ENCODE peak calls at places on chromosomes 3 and 15, in six cellular contexts. P is bronchial epithelial cell, X is GM06990, M is NB4, K is endodermal cell, E is breast epithelium. G is an unnamed sample.
A peak's percentile ranks its signal among the peaks of the same experiment; 100 is the strongest.

GRCh38 chr3:57959407-57960173 is 48.6 kb upstream of the FLNB start:
- DNase-seq in P (peak; percentile 86), X (peak; percentile 48), K (no peak), E (no peak), M (peak; percentile 74), G (no peak)

GRCh38 chr3:16509721-16510619 is 3.5 kb downstream of the RFTN1 start:
- DNase-seq in E (no peak), K (no peak), M (no peak), X (peak; percentile 67), P (no peak), G (peak; percentile 90)

GRCh38 chr3:106068386-106068785 is 199.6 kb upstream of the CBLB start:
- DNase-seq in X (no peak), K (no peak), P (no peak), E (no peak), M (no peak), G (no peak)

GRCh38 chr15:39133201-39133600 is 447.7 kb upstream of the THBS1 start:
- DNase-seq in E (no peak), P (peak; percentile 86), X (no peak), K (no peak), M (no peak), G (no peak)

GRCh38 chr15:73139416-73140082 is 87.3 kb downstream of the NEO1 start:
- DNase-seq in X (no peak), P (no peak), K (no peak), M (no peak), E (no peak), G (no peak)

GRCh38 chr3:39220551-39221530 is 28.4 kb upstream of the XIRP1 start:
- DNase-seq in E (no peak), P (no peak), X (no peak), K (no peak), M (peak; percentile 64), G (peak; percentile 57)

GRCh38 chr3:27713435-27713880 is 8.7 kb downstream of the EOMES start:
- DNase-seq in X (no peak), E (no peak), P (no peak), M (no peak), K (peak; percentile 91), G (no peak)

GRCh38 chr15:39171944-39172368 is 408.9 kb upstream of the THBS1 start:
- DNase-seq in E (peak; percentile 69), X (no peak), K (peak; percentile 90), P (peak; percentile 98), M (peak; percentile 78), G (peak; percentile 45)

GRCh38 chr15:66765478-66766281 is 63.6 kb downstream of the SMAD6 start:
- DNase-seq in E (peak; percentile 93), M (peak; percentile 82), K (no peak), X (no peak), P (peak; percentile 61), G (peak; percentile 73)

GRCh38 chr3:3662610-3663009 is 136.6 kb upstream of the LRRN1 start:
- DNase-seq in M (no peak), E (no peak), K (no peak), P (peak; percentile 86), X (no peak), G (no peak)

GRCh38 chr3:141486416-141486734 is 452 bp upstream of the RASA2 start:
- DNase-seq in X (no peak), E (no peak), M (no peak), K (no peak), P (peak; percentile 61), G (no peak)

GRCh38 chr3:64571982-64572381 is 115.8 kb downstream of the ADAMTS9 start:
- DNase-seq in E (no peak), K (no peak), P (no peak), X (no peak), M (no peak), G (no peak)

GRCh38 chr3:81910244-81910852 is 148.9 kb upstream of the GBE1 start:
- DNase-seq in E (no peak), X (no peak), K (no peak), P (peak; percentile 29), M (peak; percentile 55), G (peak; percentile 42)

GRCh38 chr15:32651229-32651837 is 9.8 kb downstream of the SCG5 start:
- DNase-seq in K (peak; percentile 92), M (peak; percentile 61), X (no peak), E (no peak), P (peak; percentile 69), G (peak; percentile 72)

GRCh38 chr3:127417709-127418559 is 130.1 kb upstream of the PRR20G start:
- DNase-seq in E (no peak), M (no peak), K (peak; percentile 39), X (no peak), P (no peak), G (no peak)

GRCh38 chr3:13365390-13366379 is 54.4 kb downstream of the NUP210 start:
- DNase-seq in M (no peak), K (peak; percentile 57), X (no peak), P (no peak), E (no peak), G (no peak)

GRCh38 chr3:5264896-5265770 is 77.6 kb downstream of the EDEM1 start:
- DNase-seq in K (peak; percentile 18), E (no peak), P (no peak), X (no peak), M (no peak), G (no peak)

GRCh38 chr3:463793-464192 is 267.2 kb downstream of the CHL1 start:
- DNase-seq in X (peak; percentile 13), K (no peak), P (no peak), E (no peak), M (no peak), G (peak; percentile 91)

GRCh38 chr3:45224824-45225464 is 1.1 kb downstream of the TMEM158 start:
- DNase-seq in E (peak; percentile 44), M (peak; percentile 84), P (no peak), X (peak; percentile 26), K (peak; percentile 95), G (peak; percentile 50)

GRCh38 chr3:194270627-194271458 is 80.3 kb downstream of the CPN2 start:
- DNase-seq in P (no peak), K (peak; percentile 70), M (peak; percentile 21), X (no peak), E (peak; percentile 93), G (no peak)

GRCh38 chr15:43886558-43886957 is 59.8 kb downstream of the WDR76 start:
- DNase-seq in M (no peak), X (no peak), P (no peak), K (no peak), E (no peak), G (no peak)

GRCh38 chr3:8990266-8991215 is 27.3 kb upstream of the RAD18 start:
- DNase-seq in X (no peak), K (no peak), E (no peak), P (no peak), M (no peak), G (no peak)
- TF ChIP-seq CTCF in X (no peak), K (no peak), E (no peak), P (no peak), M (no peak), G (no peak)

GRCh38 chr3:42745291-42745745 is 27.7 kb downstream of the CCDC13 start:
- DNase-seq in P (no peak), X (no peak), E (no peak), M (no peak), K (peak; percentile 21), G (no peak)

GRCh38 chr3:42749025-42749752 is 23.9 kb downstream of the CCDC13 start:
- DNase-seq in K (peak; percentile 38), E (no peak), X (no peak), P (no peak), M (no peak), G (no peak)

GRCh38 chr3:42747581-42747980 is 25.5 kb downstream of the CCDC13 start:
- DNase-seq in P (peak; percentile 14), M (no peak), X (no peak), E (no peak), K (peak; percentile 27), G (no peak)

GRCh38 chr3:42745776-42746454 is 27.1 kb downstream of the CCDC13 start:
- DNase-seq in M (no peak), X (no peak), E (peak; percentile 11), P (no peak), K (peak; percentile 60), G (no peak)

DNA sequence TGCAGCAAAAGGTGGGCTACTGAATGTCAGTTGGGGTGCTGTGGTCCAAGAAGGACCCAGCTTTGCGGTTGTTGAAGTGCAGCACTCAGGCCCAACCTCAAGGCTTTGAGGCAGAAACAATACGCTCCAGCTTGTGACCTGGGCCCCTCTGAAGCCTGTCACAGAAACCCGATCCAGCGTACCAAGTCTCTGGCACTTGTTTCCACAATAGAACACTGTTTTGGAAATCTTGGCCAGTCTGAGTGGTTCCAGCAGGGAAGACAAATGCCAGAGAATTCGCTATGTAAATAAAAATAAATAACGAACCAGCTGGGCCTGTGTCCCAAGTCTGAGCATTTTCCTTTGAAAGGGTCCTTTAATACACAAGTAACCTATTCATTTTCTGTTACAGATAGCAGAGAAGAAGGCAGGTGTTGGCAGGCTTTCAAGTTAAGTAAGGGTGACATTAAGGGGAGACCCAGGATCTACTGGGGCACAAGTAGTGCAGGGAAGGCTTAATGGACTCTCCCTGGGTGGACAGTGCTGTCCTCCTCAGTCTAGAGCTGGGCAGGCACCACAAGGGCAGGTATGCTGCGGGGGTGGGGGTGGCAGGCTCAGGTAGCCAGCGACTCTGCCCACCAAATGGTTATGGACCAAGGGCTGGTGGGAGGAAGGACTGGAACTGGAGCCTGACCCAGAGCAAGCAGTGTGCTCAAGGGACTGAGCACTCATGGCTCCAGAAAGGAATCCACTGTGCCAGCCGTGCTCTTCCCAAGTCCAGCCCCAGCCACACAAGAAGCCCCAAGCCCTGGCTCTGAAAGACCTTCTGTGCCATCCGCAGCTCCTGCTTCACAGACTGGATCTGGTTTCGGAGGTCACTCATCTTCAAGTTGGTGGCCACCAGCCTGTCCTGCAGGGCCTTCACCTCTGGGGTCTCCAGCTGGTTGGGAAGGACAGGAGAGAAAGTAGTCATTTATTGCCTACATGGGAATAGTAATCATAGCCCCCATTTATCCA is 26.3 kb downstream of the CCDC13 start:
- DNase-seq in K (peak; percentile 43), X (no peak), M (no peak), E (no peak), P (no peak), G (no peak)
- H3K4me3 ChIP-seq in K (no peak overlapping the region), X (no peak overlapping the region), M (no peak overlapping the region), E (no peak overlapping the region), P (no peak overlapping the region), G (no peak overlapping the region)

DNA sequence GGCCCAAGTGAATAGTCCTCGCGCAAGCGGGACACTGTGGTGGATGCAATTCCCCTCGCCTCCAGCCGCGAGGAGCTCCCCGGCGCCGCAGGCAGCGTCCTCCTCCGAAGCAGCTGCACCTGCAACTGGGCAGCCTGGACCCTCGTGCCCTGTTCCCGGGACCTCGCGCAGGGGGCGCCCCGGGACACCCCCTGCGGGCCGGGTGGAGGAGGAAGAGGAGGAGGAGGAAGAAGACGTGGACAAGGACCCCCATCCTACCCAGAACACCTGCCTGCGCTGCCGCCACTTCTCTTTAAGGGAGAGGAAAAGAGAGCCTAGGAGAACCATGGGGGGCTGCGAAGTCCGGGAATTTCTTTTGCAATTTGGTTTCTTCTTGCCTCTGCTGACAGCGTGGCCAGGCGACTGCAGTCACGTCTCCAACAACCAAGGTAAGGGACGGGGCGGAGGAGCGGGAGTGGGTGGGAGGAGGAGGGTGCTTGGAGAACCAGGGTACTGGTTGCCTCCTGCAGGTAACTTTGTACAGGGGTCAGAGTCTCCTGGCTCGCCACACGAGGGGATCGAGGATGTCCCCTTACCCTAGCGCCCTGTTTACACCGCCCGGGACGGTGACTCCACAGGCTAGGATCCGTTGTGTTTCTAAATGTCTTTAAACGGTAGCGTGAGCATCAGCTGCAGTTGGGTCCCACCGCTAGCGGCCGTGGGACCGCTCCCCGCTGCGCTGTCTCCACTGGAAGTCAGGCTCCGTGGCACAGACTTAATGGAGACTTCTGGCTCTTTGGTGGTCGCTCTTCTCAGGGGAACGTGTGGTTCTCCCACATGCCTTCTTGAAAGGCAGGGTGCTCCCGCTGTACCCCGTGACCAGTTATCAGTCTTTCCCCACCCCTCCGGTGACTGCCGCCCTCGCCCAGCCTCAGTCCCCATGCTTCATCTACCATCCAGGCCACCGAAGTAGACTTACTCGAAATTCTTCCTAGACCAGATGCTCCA is at the start of gene EPHA6:
- DNase-seq in K (peak; percentile 73), E (no peak), M (no peak), P (no peak), X (no peak), G (no peak)
- TF ChIP-seq CTCF in K (no peak), E (no peak), M (no peak), P (no peak), X (no peak), G (no peak)

GRCh38 chr3:184477940-184478339 is 83.6 kb upstream of the EPHB3 start:
- DNase-seq in K (no peak), X (no peak), P (no peak), E (no peak), M (no peak), G (no peak)
- H3K4me3 ChIP-seq in K (no peak overlapping the region), X (no peak overlapping the region), P (no peak overlapping the region), E (no peak overlapping the region), M (no peak overlapping the region), G (no peak overlapping the region)